ENCODE peak calls at places on chromosomes 4 and X, in ten cellular contexts. F is AG10803, Z is left lung, D is GM12865, E is GM12864, J is GM06990, Y is K562, Q is AG09309, K is cardiac fibroblast, N is brain microvascular endothelial cell. H is an unnamed sample.

GRCh38 chr4:123477804-123478209 is 81.2 kb downstream of the SPRY1 start:
- DNase-seq in Q (peak; percentile 32), Y (no peak), D (peak; percentile 28), N (peak; percentile 75), K (peak; percentile 95), J (no peak), Z (no peak), E (no peak), F (peak; percentile 82), H (peak; percentile 75)

GRCh38 chrX:13029831-13030771 is 14.3 kb downstream of the FAM9C start:
- DNase-seq in Y (no peak), E (no peak), J (no peak), K (peak; percentile 40), N (no peak), Z (no peak), Q (no peak), F (no peak), D (peak; percentile 37), H (no peak)

GRCh38 chr4:186723207-186724047 is at the start of gene FAT1:
- DNase-seq in Z (peak; percentile 86), Q (no peak), N (peak; percentile 26), E (no peak), J (no peak), K (peak; percentile 84), Y (peak; percentile 82), F (peak; percentile 83), D (no peak), H (peak; percentile 84)

GRCh38 chr4:16123356-16124084 is 39.7 kb upstream of the PROM1 start:
- DNase-seq in Z (no peak), F (no peak), K (no peak), J (no peak), Q (no peak), Y (no peak), D (no peak), N (no peak), E (no peak), H (no peak)

GRCh38 chr4:156377036-156377700 is 423.5 kb upstream of the CTSO start:
- DNase-seq in Z (no peak), Q (no peak), E (no peak), Y (no peak), N (peak; percentile 67), K (peak; percentile 69), J (no peak), F (peak; percentile 79), D (no peak), H (peak; percentile 87)

GRCh38 chr4:8316911-8317351 is 47.4 kb downstream of the HTRA3 start:
- DNase-seq in F (no peak), Q (no peak), K (no peak), N (no peak), E (no peak), J (no peak), Y (no peak), D (no peak), Z (peak; percentile 64), H (no peak)

GRCh38 chr4:40848981-40849380 is 99.2 kb downstream of the NSUN7 start:
- DNase-seq in F (peak; percentile 18), Z (no peak), E (no peak), K (peak; percentile 51), Y (no peak), Q (peak; percentile 10), D (no peak), N (no peak), J (no peak), H (peak; percentile 59)

GRCh38 chrX:29215251-29215650 is 628.0 kb downstream of the IL1RAPL1 start:
- DNase-seq in Q (no peak), F (no peak), Y (no peak), J (no peak), D (no peak), K (peak; percentile 41), Z (no peak), E (no peak), N (no peak), H (no peak)

GRCh38 chrX:3592184-3592583 is 121.3 kb downstream of the PRKX start:
- DNase-seq in D (no peak), E (no peak), F (no peak), K (no peak), Y (peak; percentile 6), J (no peak), N (no peak), Z (no peak), Q (no peak), H (no peak)

GRCh38 chrX:42107495-42108139 is 184.3 kb upstream of the CASK start:
- DNase-seq in E (no peak), K (no peak), Y (no peak), J (peak; percentile 54), Q (no peak), N (no peak), F (no peak), Z (no peak), D (peak; percentile 61), H (no peak)

GRCh38 chr4:182404371-182404770 is 161.2 kb downstream of the TENM3 start:
- DNase-seq in N (no peak), D (no peak), Y (no peak), K (no peak), E (no peak), Z (no peak), Q (no peak), F (peak; percentile 48), J (no peak), H (no peak)

GRCh38 chrX:153582896-153583295 is 16.0 kb downstream of the CCNQ start:
- DNase-seq in N (no peak), J (peak; percentile 69), K (peak; percentile 20), F (no peak), E (peak; percentile 41), Y (peak; percentile 62), Q (no peak), Z (no peak), D (peak; percentile 80), H (peak; percentile 16)

GRCh38 chr4:173990879-173991231 is 292.6 kb downstream of the FBXO8 start:
- DNase-seq in Z (no peak), N (no peak), Y (peak; percentile 39), D (no peak), J (no peak), K (peak; percentile 38), Q (no peak), F (no peak), E (no peak), H (no peak)

DNA sequence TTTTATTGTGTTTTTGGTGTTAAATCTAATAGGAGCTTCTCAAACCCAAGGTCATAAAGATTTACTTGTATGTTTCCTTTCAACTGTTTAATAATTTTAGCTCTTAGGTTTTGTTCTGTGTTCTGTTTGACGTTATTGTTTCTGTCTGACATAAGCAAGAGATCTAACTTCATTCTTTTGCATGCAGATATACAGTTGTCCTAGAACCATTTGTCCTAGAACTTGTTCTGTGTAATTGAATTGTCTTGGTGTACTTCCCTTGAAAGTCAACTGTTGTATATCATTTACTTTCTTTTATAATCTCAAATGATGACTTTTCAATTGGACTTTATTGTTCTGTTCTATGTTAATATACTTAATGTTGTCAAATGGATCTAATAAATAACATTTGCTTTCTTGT is 977.1 kb downstream of the FAT4 start:
- DNase-seq in Q (no peak), Z (no peak), J (no peak), Y (no peak), F (no peak), N (no peak), D (no peak), E (no peak), K (no peak), H (no peak)
- TF ChIP-seq CTCF in Q (no peak), Z (no peak), J (no peak), Y (no peak), F (no peak), N (no peak), D (no peak), E (no peak), K (no peak), H (no peak)

GRCh38 chrX:150696264-150696789 is 3.1 kb downstream of the MTMR1 start:
- DNase-seq in E (no peak), J (no peak), K (no peak), Y (no peak), N (no peak), F (no peak), Z (no peak), Q (no peak), D (peak; percentile 29), H (no peak)

GRCh38 chrX:150696836-150697235 is 3.6 kb downstream of the MTMR1 start:
- DNase-seq in K (no peak), Z (no peak), J (no peak), D (no peak), Y (no peak), E (no peak), Q (no peak), N (no peak), F (no peak), H (no peak)

GRCh38 chrX:150693782-150694574 is 782 bp downstream of the MTMR1 start:
- DNase-seq in Z (peak; percentile 86), F (peak; percentile 86), Y (peak; percentile 75), E (peak; percentile 53), K (peak; percentile 71), Q (peak; percentile 56), N (peak; percentile 63), D (peak; percentile 92), J (peak; percentile 88), H (peak; percentile 29)

GRCh38 chrX:150692837-150693781 is at the start of gene MTMR1:
- DNase-seq in D (peak; percentile 63), K (no peak), J (peak; percentile 58), Y (peak; percentile 47), F (no peak), E (no peak), N (no peak), Q (no peak), Z (peak; percentile 79), H (no peak)

DNA sequence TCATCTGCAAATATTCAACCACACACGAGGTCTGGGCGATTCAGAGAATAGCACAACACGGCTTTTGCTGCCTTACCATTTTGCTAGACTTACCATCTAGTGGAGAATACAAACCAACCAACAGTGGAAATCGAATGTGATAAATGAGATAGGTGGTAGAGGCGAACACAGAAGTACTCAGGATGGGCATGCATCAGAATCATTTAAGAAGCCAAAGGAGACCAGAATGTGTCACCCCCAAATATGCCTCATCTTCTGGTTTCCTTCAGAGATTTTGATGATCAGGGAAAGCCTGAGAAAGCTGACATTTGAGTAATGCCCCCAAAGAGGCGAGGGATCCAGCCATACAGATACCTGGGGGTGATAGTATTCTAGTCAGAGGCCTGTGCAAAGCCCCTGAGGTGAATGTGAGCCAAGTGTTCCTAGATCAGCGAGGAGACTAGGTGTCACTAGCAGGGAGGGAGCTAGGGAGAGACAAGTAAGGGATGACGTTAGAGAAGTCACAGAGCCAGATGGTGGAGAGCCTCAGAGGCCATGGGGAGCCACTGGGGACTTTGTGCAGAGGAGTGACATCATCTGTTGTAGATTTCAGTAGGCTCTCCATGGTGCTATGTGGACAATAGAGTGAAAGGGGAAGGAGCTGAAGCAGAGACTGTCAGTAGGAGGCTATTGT is 1.7 kb downstream of the MTMR1 start:
- DNase-seq in J (no peak), N (no peak), K (no peak), Y (peak; percentile 24), F (no peak), Q (no peak), D (peak; percentile 29), Z (no peak), E (no peak), H (no peak)
- H3K4me3 ChIP-seq in J (peak overlapping the region; percentile 57), N (no peak overlapping the region), K (no peak overlapping the region), Y (no peak overlapping the region), F (peak overlapping the region; percentile 10), Q (no peak overlapping the region), D (peak overlapping the region; percentile 73), Z (no peak overlapping the region), E (peak overlapping the region; percentile 57), H (no peak overlapping the region)

GRCh38 chrX:148599404-148599803 is 99.0 kb downstream of the AFF2 start:
- DNase-seq in D (no peak), Z (no peak), E (no peak), Q (no peak), K (no peak), N (no peak), F (no peak), J (no peak), Y (peak; percentile 61), H (no peak)
- TF ChIP-seq CTCF in D (no peak), Z (no peak), E (no peak), Q (no peak), K (no peak), N (no peak), F (no peak), J (no peak), Y (no peak), H (no peak)

GRCh38 chrX:140091276-140091886 is 126.1 kb upstream of the CXorf66 start:
- DNase-seq in Q (no peak), K (no peak), E (no peak), Z (peak; percentile 73), Y (peak; percentile 48), N (no peak), F (peak; percentile 0), J (peak; percentile 3), D (no peak), H (no peak)
- H3K4me3 ChIP-seq in Q (peak overlapping the region; percentile 15), K (peak overlapping the region; percentile 32), E (no peak overlapping the region), Z (no peak overlapping the region), Y (peak overlapping the region; percentile 35), N (peak overlapping the region; percentile 37), F (peak overlapping the region; percentile 39), J (no peak overlapping the region), D (no peak overlapping the region), H (peak overlapping the region; percentile 35)

H was measured in astrocyte of the spinal cord.